ENCODE peak calls at places on chromosomes 16 and 17, in six cellular contexts. G, R, H, U, A and Z are unnamed samples.

GRCh38 chr16:67441907-67442306 is 11.0 kb downstream of the HSD11B2 start:
- DNase-seq in G (no peak), R (no peak), H (no peak), U (no peak), A (no peak), Z (no peak)

GRCh38 chr17:50372222-50372621 is 762 bp downstream of the MRPL27 start:
- DNase-seq in G (no peak), R (no peak), H (no peak), U (no peak), A (no peak), Z (no peak)

GRCh38 chr16:57610611-57611010 is 17.8 kb upstream of the ADGRG1 start:
- DNase-seq in G (no peak), R (no peak), H (no peak), U (no peak), A (no peak), Z (no peak)

GRCh38 chr17:16215965-16216316 is 607 bp upstream of the NCOR1 start:
- DNase-seq in G (no peak), R (no peak), H (no peak), U (peak), A (no peak), Z (no peak)

GRCh38 chr17:49817993-49818392 is 29.5 kb downstream of the KAT7 start:
- DNase-seq in G (no peak), R (no peak), H (no peak), U (no peak), A (no peak), Z (peak)

GRCh38 chr17:2931426-2931825 is 132.0 kb downstream of the OR1D5 start:
- DNase-seq in G (no peak), R (no peak), H (no peak), U (no peak), A (no peak), Z (no peak)

GRCh38 chr16:67803894-67804293 is 2.5 kb downstream of the RANBP10 start:
- DNase-seq in G (no peak), R (no peak), H (no peak), U (no peak), A (no peak), Z (no peak)

GRCh38 chr17:2800367-2800766 is 4.1 kb downstream of the RAP1GAP2 start:
- DNase-seq in G (no peak), R (no peak), H (no peak), U (no peak), A (no peak), Z (no peak)

GRCh38 chr17:45143101-45143670 is 5.1 kb upstream of the HEXIM1 start:
- DNase-seq in G (no peak), R (no peak), H (no peak), U (no peak), A (no peak), Z (no peak)

GRCh38 chr16:86509759-86510464 is 415 bp upstream of the FOXF1 start:
- DNase-seq in G (no peak), R (no peak), H (no peak), U (peak), A (no peak), Z (no peak)

GRCh38 chr16:15829460-15829859 is 27.4 kb downstream of the MYH11 start:
- DNase-seq in G (no peak), R (no peak), H (no peak), U (peak), A (no peak), Z (no peak)

GRCh38 chr17:40910441-40910841 is 25.4 kb upstream of the KRT20 start:
- DNase-seq in G (no peak), R (peak), H (no peak), U (peak), A (no peak), Z (no peak)

GRCh38 chr17:75845058-75845711 is 981 bp upstream of the UNC13D start:
- DNase-seq in G (peak), R (peak), H (no peak), U (peak), A (no peak), Z (no peak)

GRCh38 chr17:68198931-68199836 is 48.7 kb upstream of the AMZ2 start:
- DNase-seq in G (no peak), R (no peak), H (no peak), U (no peak), A (no peak), Z (no peak)

GRCh38 chr17:1322469-1322868 is 43.0 kb downstream of the TRARG1 start:
- DNase-seq in G (no peak), R (no peak), H (no peak), U (no peak), A (no peak), Z (no peak)

GRCh38 chr16:77579283-77579985 is 142.9 kb upstream of the NUDT7 start:
- DNase-seq in G (no peak), R (no peak), H (no peak), U (peak), A (no peak), Z (no peak)

GRCh38 chr17:42266918-42267766 is 9.0 kb downstream of the STAT5B start:
- DNase-seq in G (no peak), R (peak), H (no peak), U (peak), A (no peak), Z (no peak)

GRCh38 chr16:48381201-48381600 is 4.0 kb downstream of the SIAH1 start:
- DNase-seq in G (no peak), R (peak), H (no peak), U (peak), A (no peak), Z (no peak)

GRCh38 chr16:5175263-5175662 is 77.7 kb upstream of the EEF2KMT start:
- DNase-seq in G (no peak), R (no peak), H (no peak), U (no peak), A (no peak), Z (no peak)

GRCh38 chr17:20223808-20224328 is 214.7 kb downstream of the SPECC1 start:
- DNase-seq in G (no peak), R (no peak), H (no peak), U (no peak), A (no peak), Z (no peak)

GRCh38 chr17:6648181-6648580 is 3.2 kb downstream of the MED31 start:
- DNase-seq in G (no peak), R (no peak), H (no peak), U (no peak), A (no peak), Z (no peak)

GRCh38 chr16:24915576-24915975 is 69.8 kb downstream of the SLC5A11 start:
- DNase-seq in G (no peak), R (no peak), H (no peak), U (no peak), A (no peak), Z (no peak)

GRCh38 chr17:19005442-19005773 is 844 bp upstream of the FAM83G start:
- DNase-seq in G (no peak), R (no peak), H (no peak), U (no peak), A (no peak), Z (no peak)

GRCh38 chr16:17668411-17668810 is 197.7 kb upstream of the XYLT1 start:
- DNase-seq in G (no peak), R (no peak), H (no peak), U (no peak), A (no peak), Z (no peak)

GRCh38 chr16:56275801-56276200 is 84.5 kb downstream of the GNAO1 start:
- DNase-seq in G (no peak), R (no peak), H (no peak), U (no peak), A (no peak), Z (no peak)

GRCh38 chr17:40191237-40192208 is 14.3 kb downstream of the RAPGEFL1 start:
- DNase-seq in G (peak), R (peak), H (peak), U (peak), A (no peak), Z (peak)

GRCh38 chr17:40560592-40561293 is 4.5 kb downstream of the CCR7 start:
- DNase-seq in G (no peak), R (peak), H (no peak), U (peak), A (no peak), Z (peak)

GRCh38 chr16:73369841-73370240 is 321.9 kb upstream of the ZFHX3 start:
- DNase-seq in G (no peak), R (no peak), H (no peak), U (no peak), A (no peak), Z (no peak)

GRCh38 chr16:15976929-15977637 is 27.7 kb downstream of the ABCC1 start:
- DNase-seq in G (no peak), R (no peak), H (no peak), U (peak), A (no peak), Z (no peak)

GRCh38 chr16:14618566-14618965 is 11.5 kb downstream of the PARN start:
- DNase-seq in G (no peak), R (no peak), H (no peak), U (no peak), A (no peak), Z (no peak)

GRCh38 chr17:74270333-74270732 is 3.7 kb upstream of the DNAI2 start:
- DNase-seq in G (no peak), R (no peak), H (no peak), U (no peak), A (no peak), Z (no peak)

GRCh38 chr17:67246648-67247415 is 1.8 kb upstream of the HELZ start:
- DNase-seq in G (no peak), R (peak), H (no peak), U (no peak), A (no peak), Z (no peak)

GRCh38 chr17:43908111-43908721 is 880 bp upstream of the MPP2 start:
- DNase-seq in G (peak), R (peak), H (peak), U (peak), A (no peak), Z (peak)

GRCh38 chr16:30778549-30779244 is 8.3 kb downstream of the ZNF629 start:
- DNase-seq in G (no peak), R (no peak), H (no peak), U (no peak), A (no peak), Z (no peak)